ENCODE peak calls at places on chromosomes 5 and 9, in nine cellular contexts. G is transverse colon, A is right lobe of liver, W is suprapubic skin, B is vagina, C is aorta, E is mesendoderm, P is uterus, K is RWPE2. V is an unnamed sample.

GRCh38 chr9:86807577-86807976 is 139.7 kb downstream of the GAS1 start:
- DNase-seq in A (no peak), P (peak; percentile 82), G (no peak), W (no peak), B (no peak), C (no peak), E (peak; percentile 35), K (no peak), V (no peak)

GRCh38 chr5:150323092-150323491 is 20.4 kb upstream of the ARSI start:
- DNase-seq in C (no peak), A (no peak), B (no peak), P (no peak), G (no peak), E (no peak), K (no peak), W (no peak), V (no peak)

GRCh38 chr5:172086312-172086975 is 80.0 kb upstream of the FBXW11 start:
- DNase-seq in G (no peak), B (no peak), E (peak; percentile 81), C (no peak), K (no peak), P (no peak), W (no peak), A (peak; percentile 37), V (peak; percentile 23)

GRCh38 chr9:79962836-79963235 is 391.1 kb downstream of the TLE4 start:
- DNase-seq in B (no peak), E (peak; percentile 23), C (no peak), A (no peak), G (no peak), K (no peak), P (no peak), W (no peak), V (no peak)

GRCh38 chr5:67350600-67351315 is 154.2 kb upstream of the CD180 start:
- DNase-seq in B (no peak), G (peak; percentile 22), E (no peak), C (no peak), P (no peak), K (no peak), W (no peak), A (no peak), V (peak; percentile 48)

GRCh38 chr5:157516016-157516415 is 56.0 kb downstream of the NIPAL4 start:
- DNase-seq in K (no peak), P (peak; percentile 57), E (no peak), G (no peak), W (no peak), C (no peak), B (no peak), A (no peak), V (no peak)

GRCh38 chr9:38257626-38258215 is 134.8 kb upstream of the ALDH1B1 start:
- DNase-seq in C (no peak), G (no peak), E (no peak), A (no peak), W (no peak), P (no peak), K (no peak), B (peak; percentile 89), V (no peak)

GRCh38 chr5:134466241-134467069 is 54.8 kb upstream of the CDKN2AIPNL start:
- DNase-seq in A (peak; percentile 100), B (no peak), G (peak; percentile 99), W (peak; percentile 99), K (peak; percentile 100), C (peak; percentile 91), E (peak; percentile 97), P (peak; percentile 99), V (peak; percentile 98)

GRCh38 chr5:132987531-132988408 is 24.3 kb upstream of the AFF4 start:
- DNase-seq in B (no peak), E (no peak), C (no peak), K (no peak), W (no peak), G (no peak), P (no peak), A (no peak), V (no peak)

GRCh38 chr9:114180701-114181582 is 25.6 kb downstream of the COL27A1 start:
- DNase-seq in W (no peak), P (no peak), A (no peak), B (no peak), G (no peak), K (no peak), E (no peak), C (no peak), V (no peak)

DNA sequence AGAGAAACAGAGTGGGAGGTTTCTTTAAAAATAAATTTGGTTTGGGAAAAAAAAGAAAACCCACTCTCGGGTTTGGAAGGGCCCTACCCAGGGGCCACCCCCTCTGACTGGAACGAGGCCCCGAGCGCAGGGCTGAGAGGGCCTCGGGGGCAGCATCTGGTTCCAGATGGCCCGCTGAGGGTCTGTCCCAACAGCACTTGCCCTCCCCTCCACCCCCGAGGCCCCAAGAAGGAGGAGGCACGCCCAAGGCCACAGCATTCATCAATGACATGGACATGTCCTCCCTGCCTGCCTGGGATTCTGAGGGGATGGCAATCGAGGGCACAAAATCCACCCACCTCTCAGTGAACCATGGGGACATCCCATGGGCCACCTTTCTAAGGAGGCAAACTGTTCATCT is 31.5 kb downstream of the SARDH start:
- DNase-seq in C (peak; percentile 33), K (no peak), E (no peak), G (no peak), P (no peak), A (no peak), W (peak; percentile 52), B (no peak), V (no peak)
- H3K27ac ChIP-seq in C (no peak overlapping the region), K (no peak overlapping the region), E (no peak overlapping the region), G (no peak overlapping the region), P (peak overlapping the region; percentile 69), A (no peak overlapping the region), W (no peak overlapping the region), B (no peak overlapping the region), V (no peak overlapping the region)

DNA sequence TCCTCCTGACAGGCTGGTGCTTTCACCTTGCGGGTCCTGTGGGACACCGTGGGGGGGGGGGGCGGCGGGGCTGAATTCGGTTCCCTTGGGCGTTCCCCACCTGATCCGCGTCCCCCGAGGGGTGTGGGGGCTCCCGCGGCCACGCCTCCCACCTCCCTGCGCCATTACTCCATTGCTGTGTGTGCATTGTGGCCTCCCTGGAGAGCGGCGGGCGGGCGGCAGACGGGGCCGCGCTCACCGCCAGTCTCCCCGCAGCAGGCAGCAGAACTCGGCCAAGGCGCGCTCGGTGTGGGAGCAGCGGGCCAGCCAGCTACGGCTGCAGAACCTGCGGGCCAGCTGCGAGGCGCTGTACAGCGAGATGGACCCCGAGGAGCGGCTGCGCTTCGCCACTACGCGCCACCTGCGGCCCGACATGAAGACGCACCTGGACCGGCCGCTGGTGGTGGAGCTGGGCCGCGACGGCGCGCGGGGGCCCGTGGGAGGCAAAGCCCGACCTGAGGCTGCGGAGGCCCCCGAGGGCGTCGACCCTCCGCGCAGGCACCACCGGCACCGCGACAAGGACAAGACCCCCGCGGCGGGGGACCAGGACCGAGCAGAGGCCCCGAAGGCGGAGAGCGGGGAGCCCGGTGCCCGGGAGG is 145.3 kb downstream of the CACNA1B start:
- DNase-seq in G (no peak), C (no peak), W (peak; percentile 27), B (no peak), P (no peak), K (no peak), A (no peak), E (peak; percentile 36), V (no peak)
- H3K4me3 ChIP-seq in G (no peak overlapping the region), C (no peak overlapping the region), W (peak overlapping the region; percentile 12), B (peak overlapping the region; percentile 3), P (no peak overlapping the region), K (no peak overlapping the region), A (no peak overlapping the region), E (no peak overlapping the region), V (peak overlapping the region; percentile 29)

DNA sequence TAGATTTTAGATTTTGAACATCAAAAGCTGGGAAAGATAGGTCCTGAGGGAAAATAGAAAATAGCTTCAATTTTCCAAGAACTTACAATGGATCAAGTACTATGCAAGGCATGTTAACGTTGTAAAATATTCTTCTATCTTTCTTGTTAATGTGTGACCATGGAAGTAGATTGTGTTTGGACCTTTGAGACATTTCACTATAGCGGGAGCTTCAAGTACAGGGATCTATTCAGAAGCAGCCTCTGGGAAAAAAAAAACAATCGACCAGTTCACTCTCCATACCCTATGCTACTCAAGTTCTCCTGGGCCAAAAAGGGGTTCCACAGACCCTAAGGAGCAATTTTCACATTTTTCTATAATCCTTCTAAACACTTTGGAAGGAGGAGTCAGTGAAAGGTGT is 54.1 kb upstream of the ATP10B start:
- DNase-seq in B (no peak), A (no peak), P (no peak), E (no peak), G (no peak), C (no peak), K (no peak), W (no peak), V (peak; percentile 79)
- H3K36me3 ChIP-seq in B (no peaks in the 10 kb centered on the region), A (no peaks in the 10 kb centered on the region), P (no peaks in the 10 kb centered on the region), E (no peaks in the 10 kb centered on the region), G (no peaks in the 10 kb centered on the region), C (no peaks in the 10 kb centered on the region), K (no peaks in the 10 kb centered on the region), W (no peaks in the 10 kb centered on the region), V (no peaks in the 10 kb centered on the region)

DNA sequence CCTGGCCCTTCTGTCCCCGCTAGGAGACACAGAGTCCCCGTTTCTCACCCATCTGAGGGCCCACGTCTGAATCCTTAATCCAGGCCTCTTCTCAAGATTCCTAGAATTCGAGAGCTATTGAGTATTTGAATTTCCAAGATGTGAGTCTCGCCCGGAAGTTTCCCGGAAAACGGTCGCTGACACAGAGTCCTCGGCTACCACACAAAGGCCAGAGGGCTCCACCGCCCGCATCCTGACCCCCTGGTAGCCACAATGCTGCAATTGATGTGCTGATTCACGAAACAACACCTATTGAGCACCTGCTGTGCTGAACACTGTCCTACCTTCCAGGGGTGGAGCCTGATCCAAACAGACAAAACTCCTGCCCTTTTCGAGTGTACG is 668 bp upstream of the FBP1 start:
- DNase-seq in W (no peak), E (peak; percentile 42), K (no peak), P (no peak), C (no peak), A (no peak), B (no peak), G (peak; percentile 25), V (peak; percentile 46)
- H3K27ac ChIP-seq in W (no peak overlapping the region), E (no peak overlapping the region), K (no peak overlapping the region), P (no peak overlapping the region), C (no peak overlapping the region), A (peak overlapping the region; percentile 87), B (no peak overlapping the region), G (peak overlapping the region; percentile 76), V (peak overlapping the region; percentile 75)

DNA sequence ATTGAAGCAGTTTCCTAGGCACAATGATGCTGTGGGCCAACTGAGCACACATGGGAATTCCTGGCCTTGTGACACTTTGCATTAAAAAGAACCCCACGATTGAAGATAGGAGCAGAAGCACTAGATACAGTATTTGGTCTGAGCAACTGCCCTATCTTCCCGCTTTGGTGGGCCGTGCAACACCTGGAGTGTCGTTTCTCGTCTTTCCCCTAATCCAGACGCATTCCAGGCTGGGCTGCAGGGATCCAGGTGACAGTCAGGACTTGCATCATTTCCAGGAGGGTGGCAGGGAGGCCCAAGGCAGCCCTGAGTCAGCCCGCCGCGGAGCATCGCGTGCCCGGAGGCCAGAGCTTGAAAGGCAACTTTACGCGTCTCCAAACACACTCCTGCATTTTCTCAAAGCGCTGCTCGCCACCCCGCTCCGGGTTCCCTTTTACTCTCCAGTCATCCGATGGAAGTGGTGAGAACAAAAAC is 719 bp upstream of the STC2 start:
- DNase-seq in P (no peak), E (peak; percentile 94), G (no peak), W (no peak), C (no peak), K (peak; percentile 90), A (no peak), B (no peak), V (no peak)
- H3K4me3 ChIP-seq in P (peak overlapping the region; percentile 13), E (peak overlapping the region; percentile 55), G (no peak overlapping the region), W (peak overlapping the region; percentile 51), C (peak overlapping the region; percentile 27), K (peak overlapping the region; percentile 47), A (peak overlapping the region; percentile 39), B (peak overlapping the region; percentile 37), V (no peak overlapping the region)

V was measured in small intestine.